ENCODE peak calls at places on chromosomes 3 and 15, in eight cellular contexts. P is dorsolateral prefrontal cortex; T is choroid plexus epithelial cell; S is CD8-positive, alpha-beta T cell; Z is AG04450; G is GM13976; C is Caco-2; O is endothelial cell. B is an unnamed sample.

GRCh38 chr3:123642957-123643330 is 58.1 kb upstream of the HACD2 start:
- DNase-seq in P (no peak), T (no peak), S (no peak), Z (no peak), G (no peak), C (no peak), O (no peak), B (no peak)

GRCh38 chr3:177753498-177754155 is 556.3 kb upstream of the TBL1XR1 start:
- DNase-seq in P (no peak), T (peak), S (no peak), Z (no peak), G (no peak), C (no peak), O (no peak), B (no peak)

GRCh38 chr3:101387351-101387750 is 67.0 kb upstream of the IMPG2 start:
- DNase-seq in P (no peak), T (no peak), S (no peak), Z (no peak), G (no peak), C (no peak), O (no peak), B (no peak)

GRCh38 chr3:193030276-193030675 is 112.6 kb upstream of the MB21D2 start:
- DNase-seq in P (no peak), T (peak), S (no peak), Z (no peak), G (no peak), C (no peak), O (no peak), B (no peak)

GRCh38 chr3:48077835-48078234 is 61.6 kb upstream of the MAP4 start:
- DNase-seq in P (no peak), T (peak), S (no peak), Z (no peak), G (no peak), C (no peak), O (no peak), B (no peak)

GRCh38 chr3:152835311-152836102 is 576 bp downstream of the P2RY1 start:
- DNase-seq in P (peak), T (peak), S (no peak), Z (no peak), G (peak), C (peak), O (peak), B (peak)

GRCh38 chr3:138081371-138082084 is 33.9 kb downstream of the DZIP1L start:
- DNase-seq in P (no peak), T (peak), S (no peak), Z (no peak), G (no peak), C (no peak), O (no peak), B (no peak)

GRCh38 chr3:140595295-140595694 is 82.6 kb upstream of the TRIM42 start:
- DNase-seq in P (no peak), T (peak), S (no peak), Z (no peak), G (no peak), C (no peak), O (no peak), B (no peak)

GRCh38 chr3:189513281-189514151 is 117.7 kb upstream of the TP63 start:
- DNase-seq in P (no peak), T (no peak), S (no peak), Z (no peak), G (no peak), C (peak), O (no peak), B (no peak)

GRCh38 chr3:169822091-169822490 is 9.4 kb upstream of the LRRC34 start:
- DNase-seq in P (no peak), T (no peak), S (no peak), Z (no peak), G (no peak), C (no peak), O (no peak), B (no peak)

GRCh38 chr3:50610992-50611463 is 546 bp downstream of the CISH start:
- DNase-seq in P (no peak), T (no peak), S (no peak), Z (no peak), G (no peak), C (no peak), O (no peak), B (no peak)

GRCh38 chr3:51681453-51681852 is 10.4 kb downstream of the TEX264 start:
- DNase-seq in P (no peak), T (peak), S (peak), Z (no peak), G (no peak), C (no peak), O (no peak), B (no peak)

GRCh38 chr3:8197384-8197783 is 304.2 kb upstream of the LMCD1 start:
- DNase-seq in P (no peak), T (no peak), S (no peak), Z (no peak), G (no peak), C (no peak), O (no peak), B (no peak)

GRCh38 chr3:134085034-134085775 is 55.5 kb upstream of the SLCO2A1 start:
- DNase-seq in P (no peak), T (no peak), S (no peak), Z (no peak), G (no peak), C (no peak), O (no peak), B (no peak)

GRCh38 chr3:132189601-132190000 is 127.6 kb upstream of the ACP3 start:
- DNase-seq in P (no peak), T (no peak), S (no peak), Z (no peak), G (no peak), C (no peak), O (no peak), B (no peak)

GRCh38 chr15:50816191-50816590 is 50.7 kb upstream of the SPPL2A start:
- DNase-seq in P (no peak), T (peak), S (no peak), Z (no peak), G (no peak), C (no peak), O (no peak), B (no peak)

GRCh38 chr3:138890555-138891187 is 55.9 kb upstream of the PIK3CB start:
- DNase-seq in P (no peak), T (no peak), S (no peak), Z (no peak), G (peak), C (no peak), O (no peak), B (no peak)

GRCh38 chr15:83837946-83838571 is 184.1 kb downstream of the ADAMTSL3 start:
- DNase-seq in P (peak), T (peak), S (no peak), Z (no peak), G (peak), C (peak), O (peak), B (no peak)

GRCh38 chr15:51067510-51067909 is 27.2 kb downstream of the TNFAIP8L3 start:
- DNase-seq in P (no peak), T (no peak), S (no peak), Z (no peak), G (no peak), C (no peak), O (no peak), B (no peak)

GRCh38 chr15:42456971-42457370 is 34.0 kb downstream of the ZNF106 start:
- DNase-seq in P (no peak), T (peak), S (no peak), Z (no peak), G (no peak), C (no peak), O (no peak), B (no peak)

GRCh38 chr3:114706591-114707224 is 412.9 kb downstream of the TIGIT start:
- DNase-seq in P (no peak), T (peak), S (no peak), Z (peak), G (peak), C (peak), O (no peak), B (no peak)

GRCh38 chr3:143901105-143901504 is 52.8 kb upstream of the SLC9A9 start:
- DNase-seq in P (no peak), T (peak), S (no peak), Z (peak), G (no peak), C (no peak), O (no peak), B (no peak)

GRCh38 chr3:187327827-187328226 is 36.3 kb upstream of the MASP1 start:
- DNase-seq in P (no peak), T (no peak), S (no peak), Z (no peak), G (no peak), C (no peak), O (no peak), B (no peak)

GRCh38 chr3:31275038-31275562 is 257.6 kb upstream of the STT3B start:
- DNase-seq in P (no peak), T (peak), S (no peak), Z (peak), G (no peak), C (no peak), O (no peak), B (no peak)

DNA sequence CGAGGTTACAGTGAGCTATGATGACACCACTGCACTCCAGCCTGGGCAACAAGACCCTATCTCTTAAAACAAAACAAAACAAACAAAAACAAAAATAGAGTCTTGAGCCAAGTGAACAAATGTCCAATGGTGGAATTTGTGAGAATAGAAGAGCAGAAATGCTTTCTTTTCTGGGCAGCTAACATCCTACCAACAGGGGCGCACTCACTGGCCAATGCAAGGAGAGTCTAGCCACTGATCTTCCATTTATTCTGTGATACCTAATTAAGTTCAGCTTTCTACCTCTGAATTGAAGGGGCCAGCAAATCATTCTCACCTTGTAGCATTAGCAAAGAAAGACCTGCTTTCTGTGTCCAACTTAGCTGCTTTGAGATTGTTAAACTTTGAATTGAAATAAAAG is 301.9 kb upstream of the NR2F2 start:
- DNase-seq in P (no peak), T (no peak), S (no peak), Z (no peak), G (no peak), C (no peak), O (no peak), B (no peak)
- TF ChIP-seq CTCF in P (no peak), T (no peak), S (no peak), Z (no peak), G (no peak), C (no peak), O (no peak), B (no peak)

DNA sequence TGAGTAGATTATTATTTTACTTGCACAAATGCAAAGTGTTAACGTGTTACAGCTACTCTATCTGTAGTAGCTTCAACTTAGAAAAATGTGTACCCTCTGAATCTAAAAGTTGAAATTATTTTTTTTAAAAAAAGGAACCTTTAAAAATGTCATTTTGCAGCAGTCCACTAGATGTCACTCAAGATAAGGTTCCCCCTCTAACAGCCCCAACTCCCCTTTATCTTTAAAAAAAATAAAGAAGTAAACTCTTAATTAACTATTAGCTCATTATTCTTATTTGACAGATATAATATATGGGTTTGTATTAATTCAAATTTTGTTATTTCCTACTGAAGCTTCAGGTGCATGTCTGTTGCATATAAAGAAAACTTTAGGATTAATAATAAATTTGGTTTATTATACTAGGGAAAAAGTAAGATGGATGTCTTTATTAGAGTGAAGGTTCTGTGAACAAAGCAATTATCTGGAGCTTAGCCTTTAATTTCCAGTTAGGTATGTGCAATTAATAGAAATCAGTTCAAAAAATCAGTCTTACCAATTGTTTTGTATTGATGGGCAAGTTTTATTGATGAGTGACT is 288.5 kb downstream of the VGLL3 start:
- DNase-seq in P (no peak), T (peak), S (no peak), Z (no peak), G (no peak), C (no peak), O (no peak), B (no peak)
- TF ChIP-seq CTCF in P (peak), T (peak), S (peak), Z (peak), G (peak), C (peak), O (peak), B (peak)

DNA sequence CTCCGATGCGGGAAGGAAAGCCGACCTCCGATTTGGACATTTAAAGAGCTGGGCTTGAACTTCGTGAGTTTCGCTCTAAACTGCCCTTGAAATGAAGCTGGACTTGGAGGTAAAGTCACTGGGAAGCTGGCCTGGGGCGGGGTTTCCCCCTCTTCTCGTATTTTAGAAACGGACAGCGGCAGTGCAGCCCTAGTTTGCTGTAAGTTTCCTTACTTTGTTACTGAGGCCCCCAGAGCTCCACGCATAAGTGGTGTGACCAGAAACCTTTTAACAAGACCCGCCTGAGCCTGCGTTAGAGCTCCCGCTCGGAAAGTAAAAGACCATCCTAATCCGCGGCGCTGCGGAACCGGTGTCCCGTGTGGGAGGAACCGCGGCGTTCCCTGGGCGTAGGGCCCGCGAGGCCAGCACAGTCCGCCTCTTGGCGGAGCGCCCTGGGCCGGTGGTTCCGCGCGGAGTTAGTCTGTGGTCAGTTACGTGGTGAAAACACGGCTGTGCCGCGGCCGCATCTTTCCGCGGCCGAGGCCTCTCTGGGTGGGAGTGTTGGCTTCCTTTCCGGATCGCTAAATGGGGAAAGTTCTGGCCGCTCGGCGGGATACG is 409 bp downstream of the B3GNT5 start:
- DNase-seq in P (peak), T (peak), S (no peak), Z (peak), G (peak), C (no peak), O (peak), B (no peak)
- TF ChIP-seq CTCF in P (no peak), T (no peak), S (no peak), Z (no peak), G (no peak), C (no peak), O (no peak), B (no peak)

DNA sequence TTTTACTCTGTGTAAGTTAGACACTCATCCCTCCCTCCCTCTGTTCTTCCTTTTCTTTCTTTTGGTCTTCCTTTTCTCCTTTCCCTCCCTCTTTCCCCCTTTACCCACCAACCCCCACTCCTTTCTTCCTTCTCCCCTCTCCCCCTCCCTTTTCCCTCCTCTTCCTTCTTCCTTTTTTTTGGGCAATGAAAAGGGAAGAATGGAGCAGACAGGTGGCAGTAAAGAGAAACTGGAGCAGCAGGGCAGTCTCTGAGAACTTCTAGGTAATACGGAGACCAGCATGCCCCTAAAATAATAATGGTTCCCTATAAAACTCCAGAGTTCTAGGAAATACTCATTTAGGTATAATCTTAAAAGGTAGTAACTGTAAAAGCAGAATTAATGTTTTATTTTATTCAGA is 11.4 kb upstream of the GPR171 start:
- DNase-seq in P (no peak), T (no peak), S (no peak), Z (no peak), G (no peak), C (no peak), O (no peak), B (no peak)
- TF ChIP-seq CTCF in P (no peak), T (peak), S (no peak), Z (no peak), G (no peak), C (no peak), O (no peak), B (no peak)

GRCh38 chr15:45611305-45611704 is 23.5 kb upstream of the SQOR start:
- DNase-seq in P (no peak), T (peak), S (no peak), Z (no peak), G (peak), C (no peak), O (no peak), B (no peak)
- TF ChIP-seq CTCF in P (peak), T (peak), S (peak), Z (peak), G (peak), C (peak), O (peak), B (peak)

DNA sequence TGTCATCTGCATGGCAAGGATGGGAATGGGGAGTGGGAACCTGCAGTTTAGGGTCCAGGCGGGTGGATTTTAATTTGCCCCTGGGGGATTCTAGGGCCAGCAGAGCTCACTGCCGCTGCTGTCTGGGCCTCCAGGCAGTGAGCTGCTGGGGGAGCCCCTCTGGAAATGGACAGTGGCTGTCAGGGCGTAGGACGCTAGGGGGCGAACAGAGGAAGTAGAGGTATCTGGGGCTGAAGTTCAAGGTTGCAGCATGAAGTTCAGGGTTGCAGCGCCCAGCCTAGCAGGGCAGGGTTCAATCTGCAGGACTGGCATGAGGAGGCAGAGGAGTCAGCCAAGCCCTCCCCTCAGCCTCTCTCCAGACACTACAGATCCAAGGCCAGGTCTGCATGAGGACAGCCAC is 49.5 kb downstream of the APBA2 start:
- DNase-seq in P (no peak), T (peak), S (peak), Z (no peak), G (peak), C (no peak), O (peak), B (no peak)
- TF ChIP-seq CTCF in P (peak), T (peak), S (peak), Z (peak), G (peak), C (peak), O (peak), B (no peak)

GRCh38 chr3:125334675-125335560 is 40.2 kb downstream of the ZNF148 start:
- DNase-seq in P (no peak), T (no peak), S (no peak), Z (no peak), G (no peak), C (no peak), O (no peak), B (no peak)
- TF ChIP-seq CTCF in P (no peak), T (no peak), S (no peak), Z (no peak), G (no peak), C (no peak), O (no peak), B (no peak)

GRCh38 chr15:26983822-26984221 is 12.8 kb downstream of the GABRG3 start:
- DNase-seq in P (no peak), T (no peak), S (no peak), Z (no peak), G (no peak), C (no peak), O (no peak), B (no peak)
- TF ChIP-seq CTCF in P (no peak), T (no peak), S (no peak), Z (no peak), G (no peak), C (no peak), O (peak), B (peak)

GRCh38 chr15:32936283-32936918 is 218.6 kb downstream of the GREM1 start:
- DNase-seq in P (no peak), T (peak), S (no peak), Z (no peak), G (no peak), C (no peak), O (no peak), B (no peak)
- TF ChIP-seq CTCF in P (peak), T (peak), S (no peak), Z (peak), G (no peak), C (peak), O (peak), B (peak)

GRCh38 chr15:93515256-93516044 is 426.4 kb upstream of the RGMA start:
- DNase-seq in P (no peak), T (no peak), S (no peak), Z (no peak), G (no peak), C (no peak), O (no peak), B (no peak)
- TF ChIP-seq CTCF in P (no peak), T (no peak), S (no peak), Z (no peak), G (no peak), C (no peak), O (no peak), B (no peak)

B was measured in mesothelial cell of epicardium.